ENCODE peak calls at places on chromosome 4, in five cellular contexts. O is heart left ventricle, Z is PC-3, L is psoas muscle, M is tibial artery. Y is an unnamed sample.

GRCh38 chr4:139934786-139935330 is 219.1 kb downstream of the MAML3 start:
- DNase-seq in O (no peak), Z (no peak), L (no peak), M (no peak), Y (no peak)

GRCh38 chr4:33924239-33924638 is 2320.1 kb downstream of the ARAP2 start:
- DNase-seq in O (no peak), Z (peak; percentile 46), L (no peak), M (no peak), Y (no peak)

GRCh38 chr4:33369366-33369899 is 2649.3 kb downstream of the PCDH7 start:
- DNase-seq in O (no peak), Z (peak; percentile 74), L (no peak), M (no peak), Y (no peak)

GRCh38 chr4:54017974-54018373 is 46.4 kb downstream of the CHIC2 start:
- DNase-seq in O (no peak), Z (no peak), L (no peak), M (no peak), Y (no peak)

GRCh38 chr4:22235798-22236197 is 280.1 kb downstream of the ADGRA3 start:
- DNase-seq in O (peak; percentile 54), Z (no peak), L (peak; percentile 53), M (no peak), Y (no peak)

GRCh38 chr4:23333946-23334878 is 555.6 kb downstream of the PPARGC1A start:
- DNase-seq in O (no peak), Z (peak; percentile 77), L (no peak), M (no peak), Y (no peak)

GRCh38 chr4:124135409-124135813 is 577.1 kb downstream of the ANKRD50 start:
- DNase-seq in O (no peak), Z (peak; percentile 43), L (no peak), M (no peak), Y (no peak)

GRCh38 chr4:100312615-100313355 is 122.5 kb upstream of the DDIT4L start:
- DNase-seq in O (no peak), Z (no peak), L (no peak), M (no peak), Y (no peak)

GRCh38 chr4:9765091-9765490 is 16.3 kb upstream of the DRD5 start:
- DNase-seq in O (no peak), Z (peak; percentile 26), L (no peak), M (no peak), Y (no peak)

GRCh38 chr4:83810428-83810827 is 274.5 kb downstream of the GPAT3 start:
- DNase-seq in O (no peak), Z (peak; percentile 20), L (no peak), M (no peak), Y (no peak)

GRCh38 chr4:8329560-8329858 is 60.0 kb downstream of the HTRA3 start:
- DNase-seq in O (peak; percentile 16), Z (no peak), L (no peak), M (peak; percentile 13), Y (no peak)

GRCh38 chr4:6681191-6681590 is 12.5 kb upstream of the S100P start:
- DNase-seq in O (no peak), Z (no peak), L (no peak), M (no peak), Y (no peak)
- TF ChIP-seq CTCF in O (no peak), Z (no peak), L (peak; percentile 20), M (no peak), Y (no peak)

GRCh38 chr4:98386-98785 is 25.9 kb upstream of the ZNF718 start:
- DNase-seq in O (no peak), Z (no peak), L (no peak), M (no peak), Y (no peak)
- H3K9me3 ChIP-seq in O (peaks cover 11% of the 10 kb centered on the region), Z (peaks cover 7% of the 10 kb centered on the region), L (peaks cover 88% of the 10 kb centered on the region), M (peaks cover 99% of the 10 kb centered on the region), Y (peaks cover 87% of the 10 kb centered on the region)

DNA sequence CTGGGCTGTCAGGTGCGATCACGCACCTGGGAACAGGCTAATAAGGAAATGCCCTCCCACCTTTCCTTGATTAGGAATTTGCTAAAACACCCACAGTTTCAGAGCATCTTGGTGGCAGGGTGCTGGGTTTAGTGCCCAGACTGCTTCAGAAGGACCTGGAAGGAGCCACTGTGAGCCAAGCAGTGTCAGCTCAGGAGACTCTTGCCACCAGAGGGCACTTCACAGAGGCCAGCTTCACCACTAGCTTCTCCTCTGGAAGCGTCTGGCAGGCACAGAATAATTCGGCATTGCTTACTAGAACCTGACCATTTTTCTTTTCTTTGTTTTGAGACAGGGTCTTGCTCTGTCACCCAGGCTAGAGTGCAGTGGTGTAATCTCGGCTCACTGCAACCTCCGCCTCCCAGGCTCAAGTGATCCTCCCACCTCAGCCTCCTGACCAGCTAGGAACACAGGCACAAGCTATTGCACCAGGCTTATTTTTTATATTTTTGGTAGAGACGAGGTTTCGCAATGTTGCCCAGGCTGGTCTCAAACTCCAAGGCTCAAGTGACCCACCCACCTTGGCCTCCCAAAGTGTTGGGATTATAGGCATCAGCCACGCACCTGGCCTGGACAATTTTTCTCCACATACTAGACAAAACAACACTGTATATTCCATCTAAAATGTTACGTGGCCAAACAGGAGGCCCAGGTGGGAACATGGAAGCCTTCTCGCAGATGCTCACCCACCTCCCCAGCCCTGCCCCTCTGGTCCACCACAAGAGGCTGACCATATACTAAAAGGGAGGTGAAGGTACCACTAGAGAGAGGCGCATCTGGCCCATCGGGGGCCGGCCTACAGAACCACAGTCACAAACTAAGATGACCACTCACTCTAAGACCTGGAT is 14.1 kb downstream of the NOP14 start:
- DNase-seq in O (peak; percentile 39), Z (peak; percentile 30), L (peak; percentile 60), M (no peak), Y (no peak)
- TF ChIP-seq CTCF in O (peak; percentile 35), Z (peak; percentile 60), L (peak; percentile 42), M (no peak), Y (peak; percentile 41)

GRCh38 chr4:95857761-95858160 is 17.9 kb downstream of the PDHA2 start:
- DNase-seq in O (no peak), Z (peak; percentile 54), L (no peak), M (no peak), Y (no peak)
- H3K9me3 ChIP-seq in O (no peaks in the 10 kb centered on the region), Z (no peaks in the 10 kb centered on the region), L (no peaks in the 10 kb centered on the region), M (no peaks in the 10 kb centered on the region), Y (no peaks in the 10 kb centered on the region)

GRCh38 chr4:60432911-60433310 is 767.2 kb upstream of the ADGRL3 start:
- DNase-seq in O (no peak), Z (no peak), L (no peak), M (no peak), Y (no peak)
- TF ChIP-seq CTCF in O (no peak), Z (no peak), L (no peak), M (no peak), Y (no peak)

GRCh38 chr4:138519436-138519835 is 277.3 kb upstream of the SLC7A11 start:
- DNase-seq in O (no peak), Z (no peak), L (no peak), M (no peak), Y (no peak)

GRCh38 chr4:138522366-138522765 is 280.2 kb upstream of the SLC7A11 start:
- DNase-seq in O (no peak), Z (peak; percentile 61), L (no peak), M (no peak), Y (no peak)

GRCh38 chr4:138521809-138522208 is 279.7 kb upstream of the SLC7A11 start:
- DNase-seq in O (no peak), Z (no peak), L (no peak), M (no peak), Y (no peak)
- H3K9me3 ChIP-seq in O (no peaks in the 10 kb centered on the region), Z (no peaks in the 10 kb centered on the region), L (no peaks in the 10 kb centered on the region), M (no peaks in the 10 kb centered on the region), Y (no peaks in the 10 kb centered on the region)

GRCh38 chr4:107737470-107737869 is 17.4 kb upstream of the PAPSS1 start:
- DNase-seq in O (no peak), Z (no peak), L (no peak), M (no peak), Y (no peak)

GRCh38 chr4:107736924-107737448 is 17.0 kb upstream of the PAPSS1 start:
- DNase-seq in O (peak; percentile 21), Z (peak; percentile 54), L (no peak), M (no peak), Y (no peak)

GRCh38 chr4:107733431-107733925 is 13.4 kb upstream of the PAPSS1 start:
- DNase-seq in O (no peak), Z (no peak), L (no peak), M (no peak), Y (no peak)

GRCh38 chr4:107736037-107736436 is 16.0 kb upstream of the PAPSS1 start:
- DNase-seq in O (no peak), Z (no peak), L (no peak), M (no peak), Y (no peak)

GRCh38 chr4:107734120-107734519 is 14.1 kb upstream of the PAPSS1 start:
- DNase-seq in O (no peak), Z (peak; percentile 33), L (no peak), M (no peak), Y (no peak)
- TF ChIP-seq CTCF in O (no peak), Z (peak; percentile 46), L (no peak), M (no peak), Y (peak; percentile 5)

GRCh38 chr4:803884-804283 is 22.0 kb downstream of the CPLX1 start:
- DNase-seq in O (no peak), Z (no peak), L (no peak), M (no peak), Y (peak; percentile 51)

GRCh38 chr4:808860-809570 is 16.9 kb downstream of the CPLX1 start:
- DNase-seq in O (no peak), Z (no peak), L (peak; percentile 18), M (no peak), Y (peak; percentile 69)

GRCh38 chr4:807792-808191 is 18.1 kb downstream of the CPLX1 start:
- DNase-seq in O (no peak), Z (no peak), L (no peak), M (no peak), Y (peak; percentile 7)

GRCh38 chr4:801436-802124 is 24.3 kb downstream of the CPLX1 start:
- DNase-seq in O (no peak), Z (no peak), L (no peak), M (no peak), Y (peak; percentile 26)

GRCh38 chr4:804804-805203 is 21.1 kb downstream of the CPLX1 start:
- DNase-seq in O (no peak), Z (no peak), L (peak; percentile 39), M (no peak), Y (peak; percentile 57)
- H3K9me3 ChIP-seq in O (no peaks in the 10 kb centered on the region), Z (no peaks in the 10 kb centered on the region), L (peaks cover 3% of the 10 kb centered on the region), M (no peaks in the 10 kb centered on the region), Y (no peaks in the 10 kb centered on the region)

GRCh38 chr4:93908778-93909177 is 80.2 kb downstream of the ATOH1 start:
- DNase-seq in O (no peak), Z (no peak), L (no peak), M (no peak), Y (no peak)

GRCh38 chr4:93911671-93912070 is 83.1 kb downstream of the ATOH1 start:
- DNase-seq in O (no peak), Z (no peak), L (no peak), M (no peak), Y (no peak)

DNA sequence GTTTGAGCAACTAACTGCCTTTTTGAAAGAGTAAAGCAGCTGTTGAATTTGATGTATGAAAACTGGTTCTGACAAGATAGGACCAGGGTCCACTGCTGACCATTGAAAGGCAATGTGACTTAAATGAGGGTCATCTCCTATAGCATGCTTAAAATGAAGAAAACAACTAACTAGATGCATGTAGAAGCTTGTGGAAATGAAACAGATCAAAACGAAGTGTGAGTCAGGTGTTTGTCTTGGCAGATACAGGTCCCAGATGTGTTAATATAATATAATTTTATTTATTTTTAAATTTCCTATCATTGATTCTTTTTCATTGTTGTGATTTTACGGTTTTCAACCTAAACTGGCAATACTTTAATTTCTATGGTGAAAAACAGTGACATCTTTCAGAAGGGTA is 83.6 kb downstream of the ATOH1 start:
- DNase-seq in O (no peak), Z (no peak), L (no peak), M (no peak), Y (no peak)
- TF ChIP-seq CTCF in O (no peak), Z (no peak), L (no peak), M (no peak), Y (no peak)

Y was measured in kidney.